ENCODE peak calls at places on chromosome 13, in nine cellular contexts. N, L, W, F, D, Q, Z, P and G are unnamed samples.
A peak's percentile ranks its signal among the peaks of the same experiment; 100 is the strongest.

GRCh38 chr13:53382008-53382407 is 353.4 kb downstream of the OLFM4 start:
- DNase-seq in N (no peak), L (no peak), W (peak; percentile 35), F (no peak), D (no peak), Q (no peak), Z (no peak), P (no peak), G (no peak)

GRCh38 chr13:30466841-30467252 is 1.1 kb upstream of the HMGB1 start:
- DNase-seq in N (peak; percentile 18), L (no peak), W (no peak), F (no peak), D (no peak), Q (no peak), Z (no peak), P (no peak), G (no peak)

GRCh38 chr13:101795025-101795424 is 342.6 kb downstream of the ITGBL1 start:
- DNase-seq in N (no peak), L (no peak), W (no peak), F (no peak), D (no peak), Q (no peak), Z (no peak), P (no peak), G (no peak)

GRCh38 chr13:36884235-36884634 is 35.8 kb downstream of the SMAD9 start:
- DNase-seq in N (no peak), L (no peak), W (no peak), F (no peak), D (no peak), Q (no peak), Z (no peak), P (no peak), G (no peak)

GRCh38 chr13:28494861-28495585 is at the start of gene FLT1:
- DNase-seq in N (no peak), L (peak; percentile 27), W (no peak), F (peak; percentile 22), D (no peak), Q (peak; percentile 47), Z (no peak), P (peak; percentile 55), G (no peak)

GRCh38 chr13:31846182-31846938 is 107.0 kb downstream of the RXFP2 start:
- DNase-seq in N (peak; percentile 73), L (peak; percentile 90), W (peak; percentile 70), F (peak; percentile 89), D (peak; percentile 74), Q (peak; percentile 97), Z (peak; percentile 16), P (peak; percentile 93), G (peak; percentile 63)

GRCh38 chr13:37708101-37708500 is 109.5 kb upstream of the POSTN start:
- DNase-seq in N (no peak), L (no peak), W (no peak), F (no peak), D (no peak), Q (no peak), Z (no peak), P (no peak), G (no peak)

GRCh38 chr13:52447815-52448552 is 2.5 kb downstream of the VPS36 start:
- DNase-seq in N (no peak), L (no peak), W (no peak), F (no peak), D (no peak), Q (no peak), Z (no peak), P (no peak), G (no peak)

GRCh38 chr13:44311011-44311481 is 62.6 kb upstream of the SERP2 start:
- DNase-seq in N (peak; percentile 66), L (peak; percentile 70), W (no peak), F (no peak), D (peak; percentile 87), Q (no peak), Z (no peak), P (peak; percentile 39), G (peak; percentile 43)

GRCh38 chr13:33676045-33676699 is 141.8 kb upstream of the RFC3 start:
- DNase-seq in N (no peak), L (peak; percentile 44), W (no peak), F (peak; percentile 52), D (no peak), Q (no peak), Z (no peak), P (no peak), G (no peak)

GRCh38 chr13:111051041-111051440 is 64.1 kb upstream of the ARHGEF7 start:
- DNase-seq in N (no peak), L (no peak), W (no peak), F (no peak), D (no peak), Q (no peak), Z (no peak), P (no peak), G (no peak)

GRCh38 chr13:90568165-90568564 is 779.3 kb upstream of the MIR17HG start:
- DNase-seq in N (no peak), L (no peak), W (no peak), F (no peak), D (no peak), Q (no peak), Z (no peak), P (no peak), G (no peak)

GRCh38 chr13:26186995-26187394 is 35.1 kb downstream of the RNF6 start:
- DNase-seq in N (no peak), L (no peak), W (no peak), F (no peak), D (no peak), Q (no peak), Z (no peak), P (no peak), G (peak; percentile 4)

GRCh38 chr13:98080280-98080679 is 62.6 kb upstream of the FARP1 start:
- DNase-seq in N (no peak), L (peak; percentile 14), W (no peak), F (no peak), D (no peak), Q (no peak), Z (no peak), P (no peak), G (no peak)

GRCh38 chr13:83325454-83325853 is 556.8 kb downstream of the SLITRK1 start:
- DNase-seq in N (peak; percentile 73), L (no peak), W (no peak), F (no peak), D (peak; percentile 65), Q (no peak), Z (peak; percentile 52), P (no peak), G (no peak)

GRCh38 chr13:110479648-110480047 is 81.9 kb downstream of the RAB20 start:
- DNase-seq in N (no peak), L (no peak), W (no peak), F (no peak), D (no peak), Q (no peak), Z (no peak), P (peak; percentile 52), G (no peak)

GRCh38 chr13:109357751-109358150 is 428.6 kb downstream of the IRS2 start:
- DNase-seq in N (peak; percentile 98), L (no peak), W (no peak), F (no peak), D (no peak), Q (no peak), Z (no peak), P (no peak), G (no peak)

GRCh38 chr13:109355129-109355528 is 431.3 kb downstream of the IRS2 start:
- DNase-seq in N (no peak), L (no peak), W (no peak), F (no peak), D (no peak), Q (no peak), Z (no peak), P (no peak), G (no peak)

GRCh38 chr13:109351236-109351635 is 435.1 kb downstream of the IRS2 start:
- DNase-seq in N (no peak), L (no peak), W (no peak), F (no peak), D (no peak), Q (no peak), Z (no peak), P (no peak), G (no peak)

GRCh38 chr13:109361562-109361961 is 424.8 kb downstream of the IRS2 start:
- DNase-seq in N (no peak), L (no peak), W (no peak), F (no peak), D (no peak), Q (peak; percentile 57), Z (no peak), P (no peak), G (no peak)

DNA sequence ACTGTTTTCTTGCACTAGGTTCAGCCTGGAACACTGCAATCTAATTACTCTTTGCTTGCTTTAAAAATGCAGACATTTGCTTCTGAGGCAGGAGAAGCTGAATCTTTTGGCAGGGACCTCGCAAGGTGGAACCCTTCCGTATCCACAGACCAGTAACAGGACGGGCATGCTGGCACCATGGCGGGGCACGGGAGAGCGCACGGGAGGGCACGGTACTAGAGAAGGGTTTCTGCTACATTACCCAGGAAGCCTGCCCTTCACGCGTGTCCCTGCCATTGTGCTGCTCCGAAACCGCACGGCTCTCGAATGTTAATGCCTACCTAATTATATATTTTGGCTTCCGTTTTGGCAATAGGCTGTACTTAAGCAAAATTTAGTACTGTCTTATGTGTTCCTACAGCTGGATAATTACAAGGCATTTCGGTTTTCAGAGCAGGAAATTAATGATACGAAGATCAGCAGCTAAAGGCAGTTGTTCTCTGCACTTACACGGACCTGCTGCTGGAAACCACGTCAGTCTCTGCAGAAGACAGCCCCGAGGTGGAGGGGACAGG is 430.4 kb downstream of the IRS2 start:
- DNase-seq in N (no peak), L (no peak), W (no peak), F (no peak), D (no peak), Q (no peak), Z (no peak), P (no peak), G (no peak)
- H3K4me3 ChIP-seq in N (no peak overlapping the region), L (no peak overlapping the region), W (no peak overlapping the region), F (no peak overlapping the region), D (no peak overlapping the region), Q (no peak overlapping the region), Z (no peak overlapping the region), P (no peak overlapping the region), G (no peak overlapping the region)

DNA sequence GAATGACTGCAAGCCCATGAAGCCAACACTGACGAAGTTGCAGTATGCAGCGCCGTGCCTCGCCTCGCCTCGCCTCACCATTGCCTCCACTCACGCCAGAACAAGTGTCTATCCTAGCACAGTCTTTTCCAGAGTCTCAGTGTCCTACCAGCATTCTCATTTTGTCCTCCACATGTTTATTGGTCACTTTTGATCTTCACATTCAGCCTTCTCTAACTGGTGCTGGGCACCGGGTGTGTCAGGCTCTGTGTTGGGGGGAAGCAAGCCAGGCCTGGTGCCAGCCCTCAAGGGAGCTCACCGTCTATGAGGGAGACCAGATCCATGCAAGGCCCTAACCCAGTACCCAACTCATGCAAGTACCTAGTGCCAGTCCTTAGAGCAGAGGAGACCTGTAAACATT is 69.7 kb upstream of the GPR183 start:
- DNase-seq in N (no peak), L (no peak), W (no peak), F (no peak), D (no peak), Q (no peak), Z (no peak), P (no peak), G (no peak)
- H3K4me3 ChIP-seq in N (no peak overlapping the region), L (no peak overlapping the region), W (no peak overlapping the region), F (no peak overlapping the region), D (no peak overlapping the region), Q (no peak overlapping the region), Z (no peak overlapping the region), P (no peak overlapping the region), G (no peak overlapping the region)

GRCh38 chr13:41056996-41057711 is 4.2 kb upstream of the WBP4 start:
- DNase-seq in N (no peak), L (no peak), W (no peak), F (no peak), D (no peak), Q (no peak), Z (no peak), P (no peak), G (no peak)
- H3K4me3 ChIP-seq in N (no peak overlapping the region), L (no peak overlapping the region), W (no peak overlapping the region), F (no peak overlapping the region), D (no peak overlapping the region), Q (no peak overlapping the region), Z (no peak overlapping the region), P (no peak overlapping the region), G (no peak overlapping the region)

GRCh38 chr13:96816874-96817273 is 177.4 kb downstream of the OXGR1 start:
- DNase-seq in N (no peak), L (no peak), W (no peak), F (no peak), D (no peak), Q (no peak), Z (no peak), P (no peak), G (no peak)
- H3K4me3 ChIP-seq in N (no peak overlapping the region), L (no peak overlapping the region), W (no peak overlapping the region), F (no peak overlapping the region), D (no peak overlapping the region), Q (no peak overlapping the region), Z (no peak overlapping the region), P (no peak overlapping the region), G (no peak overlapping the region)